ENCODE peak calls at places on chromosome 14, in five cellular contexts. S is GM12878, A is HepG2, V is K562, W is H1. U is an unnamed sample.

GRCh38 chr14:89283327-89284060 is 133.5 kb downstream of the FOXN3 start:
- DNase-seq in W (no peak), V (no peak), S (no peak), A (no peak), U (no peak)

GRCh38 chr14:90561031-90561430 is 164.2 kb downstream of the CALM1 start:
- DNase-seq in V (no peak), S (no peak), W (no peak), A (no peak), U (no peak)

GRCh38 chr14:39666386-39666785 is 234.2 kb upstream of the FBXO33 start:
- DNase-seq in A (no peak), V (no peak), W (no peak), S (no peak), U (no peak)

GRCh38 chr14:51357250-51357649 is 117.2 kb downstream of the TMX1 start:
- DNase-seq in W (no peak), V (no peak), A (no peak), S (no peak), U (no peak)

GRCh38 chr14:21367582-21368144 is 16.2 kb downstream of the SUPT16H start:
- DNase-seq in W (no peak), V (no peak), A (no peak), S (no peak), U (no peak)

GRCh38 chr14:52002542-52002941 is 13.2 kb downstream of the RTRAF start:
- DNase-seq in W (no peak), S (no peak), V (no peak), A (no peak), U (no peak)

GRCh38 chr14:69039287-69039628 is 60.2 kb upstream of the ACTN1 start:
- DNase-seq in V (no peak), A (peak), S (no peak), W (no peak), U (no peak)

GRCh38 chr14:61625171-61625570 is 70.1 kb upstream of the HIF1A start:
- DNase-seq in W (no peak), S (no peak), A (peak), V (no peak), U (no peak)

GRCh38 chr14:98633380-98633779 is 638.6 kb downstream of the BCL11B start:
- DNase-seq in V (no peak), A (peak), W (no peak), S (no peak), U (no peak)

GRCh38 chr14:64845878-64846277 is 33.8 kb downstream of the SPTB start:
- DNase-seq in S (no peak), A (no peak), W (no peak), V (no peak), U (peak)

GRCh38 chr14:103594265-103594664 is 31.5 kb downstream of the COA8 start:
- DNase-seq in V (no peak), W (no peak), S (no peak), A (peak), U (no peak)

GRCh38 chr14:72401632-72402428 is 469.6 kb downstream of the RGS6 start:
- DNase-seq in W (no peak), V (no peak), S (no peak), A (no peak), U (no peak)

GRCh38 chr14:93430319-93430801 is 379 bp upstream of the UNC79 start:
- DNase-seq in S (no peak), V (no peak), A (no peak), W (peak), U (peak)

GRCh38 chr14:68734231-68734732 is 58.6 kb downstream of the ZFP36L1 start:
- DNase-seq in W (no peak), V (no peak), S (peak), A (no peak), U (no peak)

GRCh38 chr14:58078068-58078467 is 73.9 kb downstream of the ARMH4 start:
- DNase-seq in W (no peak), S (no peak), A (no peak), V (no peak), U (no peak)

GRCh38 chr14:68684466-68685418 is 108.1 kb downstream of the ZFP36L1 start:
- DNase-seq in W (no peak), V (no peak), S (no peak), A (no peak), U (no peak)

GRCh38 chr14:57182760-57183503 is 85.8 kb downstream of the EXOC5 start:
- DNase-seq in W (no peak), S (no peak), V (no peak), A (peak), U (peak)

GRCh38 chr14:23373041-23373440 is 432 bp downstream of the IL25 start:
- DNase-seq in A (no peak), V (no peak), W (no peak), S (no peak), U (no peak)

GRCh38 chr14:70724061-70724596 is 82.4 kb downstream of the TTC9 start:
- DNase-seq in V (no peak), S (no peak), W (no peak), A (no peak), U (no peak)

GRCh38 chr14:75295061-75295461 is 16.4 kb downstream of the FOS start:
- DNase-seq in V (peak), A (no peak), W (peak), S (no peak), U (peak)
- TF ChIP-seq YY1 in V (peak), A (no peak), W (no peak), S (no peak), U (no peak)

DNA sequence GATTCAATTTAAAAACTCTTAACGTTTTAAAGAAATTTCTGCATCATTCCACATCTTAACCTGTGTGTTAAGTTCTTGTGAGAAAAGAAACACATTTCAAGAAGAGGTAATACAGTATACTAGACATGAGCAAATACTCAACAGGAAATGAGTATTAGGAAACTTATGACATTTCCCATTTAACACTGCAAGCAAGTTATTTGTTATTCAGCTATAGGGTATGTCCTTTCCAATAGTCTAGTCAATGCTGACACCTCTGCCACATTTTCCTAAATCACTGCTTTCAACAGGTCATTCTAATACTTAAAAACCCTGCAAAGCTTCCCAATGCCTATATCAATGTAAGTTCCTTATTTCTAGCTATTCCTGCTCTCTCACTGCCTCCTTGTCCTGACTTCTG is 93.1 kb downstream of the DDHD1 start:
- DNase-seq in V (no peak), S (no peak), W (no peak), A (no peak), U (no peak)
- TF ChIP-seq GABPA in V (no peak), S (no peak), W (no peak), A (no peak), U (no peak)

DNA sequence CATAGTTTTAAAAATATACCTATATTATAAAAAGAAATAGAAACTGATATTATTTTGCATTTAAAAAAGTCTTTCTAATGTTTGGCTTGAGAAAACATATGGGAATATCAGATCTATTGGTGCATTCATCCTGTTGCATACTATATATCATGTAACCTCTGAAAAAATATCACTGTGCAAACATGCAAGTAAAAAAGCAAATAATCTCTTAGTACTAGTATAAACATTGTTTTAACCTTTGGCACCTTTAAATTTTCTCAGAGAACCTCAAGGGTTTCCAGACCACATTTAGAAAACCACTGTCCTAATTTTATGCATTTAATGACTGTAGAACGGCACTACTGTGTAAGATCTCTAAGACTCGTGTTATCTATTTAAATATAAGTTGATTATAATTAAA is 416.8 kb downstream of the LRFN5 start:
- DNase-seq in V (no peak), W (no peak), A (peak), S (no peak), U (no peak)
- TF ChIP-seq YY1 in V (no peak), W (no peak), A (no peak), S (no peak), U (no peak)

GRCh38 chr14:105937253-105938054 is 411.1 kb downstream of the TMEM121 start:
- DNase-seq in V (no peak), S (no peak), A (no peak), W (no peak), U (no peak)
- TF ChIP-seq GABPA in V (no peak), S (no peak), A (no peak), W (no peak), U (no peak)

DNA sequence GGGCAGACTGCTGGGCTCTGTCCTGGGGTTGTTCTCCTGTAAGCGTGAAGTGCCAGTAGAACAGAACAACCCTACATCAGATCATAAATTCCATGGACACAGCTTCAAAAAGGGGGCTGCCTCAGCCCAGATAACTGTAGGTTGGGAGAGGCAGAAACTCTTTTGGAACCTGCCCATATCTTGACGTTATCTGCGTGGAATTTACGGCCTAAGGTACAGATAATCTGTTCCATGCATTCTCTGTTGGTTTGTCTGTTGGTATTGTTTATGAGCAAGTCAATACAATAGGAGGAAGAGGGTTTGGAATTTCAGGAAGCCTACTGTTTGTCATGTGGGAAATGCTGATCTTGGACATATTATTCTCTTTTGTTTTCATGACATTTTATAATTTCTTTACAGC is 36.7 kb downstream of the SLC25A47 start:
- DNase-seq in W (no peak), S (no peak), A (no peak), V (no peak), U (no peak)
- TF ChIP-seq YY1 in W (no peak), S (no peak), A (no peak), V (no peak), U (no peak)

GRCh38 chr14:73850940-73851339 is 691 bp upstream of the PTGR2 start:
- DNase-seq in W (no peak), V (no peak), A (peak), S (no peak), U (no peak)
- TF ChIP-seq GABPA in W (no peak), V (no peak), A (no peak), S (no peak), U (no peak)

DNA sequence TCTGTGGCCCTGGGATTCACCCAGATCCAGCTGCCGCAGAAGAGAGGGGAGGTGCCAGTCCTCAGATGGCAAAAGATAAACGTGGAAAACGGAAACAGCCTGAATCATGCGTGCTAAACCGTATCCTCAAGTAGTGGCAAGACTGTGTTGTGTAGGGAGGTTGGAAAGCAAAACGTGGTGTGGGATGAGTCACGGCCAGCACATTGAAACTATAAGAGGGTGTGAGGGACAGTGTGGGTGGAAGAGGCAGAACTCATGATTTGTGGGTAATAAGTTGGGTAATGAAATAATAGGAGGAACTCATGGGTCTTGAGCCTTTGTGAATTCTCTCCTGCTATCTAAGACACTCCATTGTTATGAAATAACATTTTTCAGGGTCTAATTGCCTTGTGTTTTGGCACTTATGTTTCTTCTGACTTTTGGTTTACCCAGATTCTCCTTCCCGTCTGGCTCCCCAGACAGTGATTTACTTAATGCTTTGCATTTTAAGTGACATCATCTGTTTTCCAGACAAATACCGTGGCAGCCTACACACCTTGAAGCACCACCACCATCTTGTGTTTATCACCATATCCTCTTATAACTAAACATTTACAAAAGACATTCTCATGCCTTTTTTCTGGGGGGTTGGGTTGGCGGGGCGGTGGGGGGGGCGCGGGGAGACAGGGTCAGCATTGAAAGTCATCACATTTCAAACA is 62.3 kb upstream of the PTCSC3 start:
- DNase-seq in S (no peak), W (no peak), A (no peak), V (no peak), U (no peak)
- TF ChIP-seq YY1 in S (no peak), W (no peak), A (no peak), V (no peak), U (no peak)

DNA sequence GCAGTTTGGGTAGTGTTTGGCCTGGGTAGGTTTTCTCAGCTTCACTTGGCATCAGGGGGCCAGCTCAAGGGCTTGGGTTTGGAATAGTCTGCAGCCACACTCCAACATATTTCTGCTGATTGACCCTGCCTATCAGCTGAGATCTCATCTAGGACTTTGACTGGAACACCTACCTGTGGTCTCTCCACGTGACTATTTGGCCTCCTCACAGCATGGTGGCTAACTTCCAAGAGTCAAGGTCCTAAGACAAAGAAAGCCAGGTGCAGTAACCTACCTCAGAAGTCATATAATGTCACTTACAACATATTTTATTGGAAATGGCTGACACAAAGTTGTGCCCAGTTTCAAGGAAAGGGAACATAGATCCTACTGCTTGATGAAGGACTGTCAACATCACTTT is 481.0 kb downstream of the EGLN3 start:
- DNase-seq in W (no peak), A (no peak), V (no peak), S (no peak), U (no peak)
- TF ChIP-seq GABPA in W (no peak), A (no peak), V (no peak), S (no peak), U (no peak)

GRCh38 chr14:101068293-101068957 is 164.9 kb upstream of the RTL1 start:
- DNase-seq in S (no peak), W (peak), V (no peak), A (no peak), U (no peak)
- TF ChIP-seq YY1 in S (no peak), W (no peak), V (no peak), A (no peak), U (no peak)